ENCODE peak calls at places on chromosomes 4 and X, in five cellular contexts. H is adrenal gland; B is dorsolateral prefrontal cortex; U is naive thymus-derived CD4-positive, alpha-beta T cell; Q is AG04450. J is an unnamed sample.

GRCh38 chrX:84188320-84188834 is 378 bp upstream of the RPS6KA6 start:
- DNase-seq in B (peak), H (peak), U (no peak), Q (peak), J (no peak)

GRCh38 chrX:9670136-9670905 is 95.3 kb downstream of the GPR143 start:
- DNase-seq in B (no peak), U (no peak), Q (no peak), H (no peak), J (no peak)

GRCh38 chrX:24298191-24298590 is 15.7 kb downstream of the SUPT20HL2 start:
- DNase-seq in U (no peak), Q (no peak), B (no peak), H (no peak), J (no peak)

GRCh38 chr4:59904331-59904730 is 1295.8 kb upstream of the ADGRL3 start:
- DNase-seq in U (no peak), Q (no peak), H (no peak), B (no peak), J (no peak)

GRCh38 chr4:2843909-2844584 is 403 bp downstream of the ADD1 start:
- DNase-seq in H (peak), U (no peak), Q (no peak), B (no peak), J (no peak)

GRCh38 chrX:9476810-9477575 is 12.1 kb downstream of the TBL1X start:
- DNase-seq in H (no peak), Q (no peak), B (no peak), U (no peak), J (no peak)

GRCh38 chrX:68894142-68894512 is 65.3 kb downstream of the EFNB1 start:
- DNase-seq in U (peak), B (no peak), H (no peak), Q (no peak), J (no peak)

GRCh38 chr4:82851902-82852750 is 38.8 kb downstream of the SEC31A start:
- DNase-seq in U (peak), B (no peak), H (no peak), Q (no peak), J (peak)

GRCh38 chrX:101287402-101287801 is 3.7 kb downstream of the TAF7L start:
- DNase-seq in Q (peak), H (no peak), U (peak), B (no peak), J (peak)

GRCh38 chr4:15238720-15239119 is 189.1 kb upstream of the C1QTNF7 start:
- DNase-seq in B (no peak), H (peak), U (peak), Q (no peak), J (no peak)

GRCh38 chrX:397575-397974 is 10.9 kb upstream of the PPP2R3B start:
- DNase-seq in Q (no peak), U (no peak), B (no peak), H (no peak), J (no peak)

GRCh38 chr4:7549866-7550265 is 115.1 kb upstream of the PSAPL1 start:
- DNase-seq in H (no peak), B (no peak), U (no peak), Q (no peak), J (no peak)

GRCh38 chr4:140020457-140021361 is 133.3 kb downstream of the MAML3 start:
- DNase-seq in U (no peak), Q (no peak), H (no peak), B (no peak), J (no peak)

GRCh38 chr4:3307060-3307459 is 14.2 kb downstream of the RGS12 start:
- DNase-seq in Q (no peak), U (no peak), H (peak), B (peak), J (no peak)

GRCh38 chr4:45453258-45453841 is 670.5 kb downstream of the GABRG1 start:
- DNase-seq in B (no peak), Q (no peak), H (no peak), U (no peak), J (peak)

GRCh38 chrX:139052461-139052860 is 340.9 kb upstream of the FGF13 start:
- DNase-seq in Q (no peak), U (no peak), B (no peak), H (no peak), J (no peak)

GRCh38 chr4:82346126-82346525 is 27.7 kb downstream of the HNRNPD start:
- DNase-seq in B (no peak), U (no peak), H (no peak), Q (no peak), J (no peak)

GRCh38 chrX:69501433-69501832 is 2.7 kb upstream of the NALF2 start:
- DNase-seq in U (no peak), H (no peak), B (no peak), Q (no peak), J (peak)

DNA sequence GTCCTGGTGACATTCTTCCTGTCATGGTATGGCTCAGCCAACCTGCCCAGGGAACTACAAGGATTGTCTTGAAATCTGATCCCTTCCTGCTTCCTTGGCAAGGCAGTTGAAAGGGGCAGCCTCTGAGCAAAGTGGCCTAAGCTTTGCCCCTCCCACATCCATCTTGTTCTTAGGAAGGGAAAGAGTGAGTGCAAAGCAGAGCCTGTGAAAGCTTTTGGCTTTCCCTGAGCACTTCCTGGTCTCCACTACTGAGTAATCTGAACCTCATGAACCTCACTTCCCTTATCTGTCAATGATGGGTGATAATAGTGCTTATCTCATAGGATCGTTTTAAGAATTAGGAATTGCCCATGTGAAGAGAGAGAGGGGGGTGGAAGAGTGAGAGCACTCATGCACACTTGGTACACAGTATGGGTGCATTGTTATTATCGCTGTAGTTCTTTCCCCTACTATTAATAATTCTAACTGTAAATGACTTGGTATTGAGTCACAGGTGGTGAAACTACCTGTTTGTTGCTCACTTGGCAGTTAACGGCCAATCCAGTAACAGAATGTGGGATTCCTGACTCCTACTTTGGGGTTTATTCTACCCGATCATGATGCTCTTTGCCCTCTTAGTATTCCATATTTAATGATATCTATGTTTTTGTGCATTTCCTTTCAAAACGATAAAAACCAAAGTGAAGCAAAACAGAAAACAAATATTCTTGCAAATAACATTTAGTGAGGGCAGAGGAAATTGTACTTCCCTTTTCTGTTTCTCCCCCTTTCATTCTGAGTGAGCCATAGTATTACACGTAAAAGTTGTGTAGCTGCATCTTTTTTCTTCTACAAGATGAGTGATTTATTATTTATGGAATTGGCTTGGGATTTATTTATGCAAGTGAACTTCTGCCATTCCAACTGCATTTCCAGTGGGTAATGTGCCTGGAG is 109.6 kb downstream of the AFF2 start:
- DNase-seq in U (no peak), H (no peak), B (no peak), Q (no peak), J (no peak)
- H3K4me3 ChIP-seq in U (no peak), H (no peak), B (no peak), Q (no peak), J (no peak)

GRCh38 chr4:66045913-66046312 is 375.6 kb upstream of the EPHA5 start:
- DNase-seq in B (no peak), U (no peak), H (no peak), Q (no peak), J (no peak)

GRCh38 chr4:66052426-66052825 is 382.1 kb upstream of the EPHA5 start:
- DNase-seq in H (no peak), B (no peak), Q (no peak), U (no peak), J (no peak)

GRCh38 chr4:66048861-66049260 is 378.6 kb upstream of the EPHA5 start:
- DNase-seq in H (no peak), U (no peak), B (no peak), Q (no peak), J (no peak)
- H3K4me3 ChIP-seq in H (no peak), U (no peak), B (no peak), Q (no peak), J (no peak)

DNA sequence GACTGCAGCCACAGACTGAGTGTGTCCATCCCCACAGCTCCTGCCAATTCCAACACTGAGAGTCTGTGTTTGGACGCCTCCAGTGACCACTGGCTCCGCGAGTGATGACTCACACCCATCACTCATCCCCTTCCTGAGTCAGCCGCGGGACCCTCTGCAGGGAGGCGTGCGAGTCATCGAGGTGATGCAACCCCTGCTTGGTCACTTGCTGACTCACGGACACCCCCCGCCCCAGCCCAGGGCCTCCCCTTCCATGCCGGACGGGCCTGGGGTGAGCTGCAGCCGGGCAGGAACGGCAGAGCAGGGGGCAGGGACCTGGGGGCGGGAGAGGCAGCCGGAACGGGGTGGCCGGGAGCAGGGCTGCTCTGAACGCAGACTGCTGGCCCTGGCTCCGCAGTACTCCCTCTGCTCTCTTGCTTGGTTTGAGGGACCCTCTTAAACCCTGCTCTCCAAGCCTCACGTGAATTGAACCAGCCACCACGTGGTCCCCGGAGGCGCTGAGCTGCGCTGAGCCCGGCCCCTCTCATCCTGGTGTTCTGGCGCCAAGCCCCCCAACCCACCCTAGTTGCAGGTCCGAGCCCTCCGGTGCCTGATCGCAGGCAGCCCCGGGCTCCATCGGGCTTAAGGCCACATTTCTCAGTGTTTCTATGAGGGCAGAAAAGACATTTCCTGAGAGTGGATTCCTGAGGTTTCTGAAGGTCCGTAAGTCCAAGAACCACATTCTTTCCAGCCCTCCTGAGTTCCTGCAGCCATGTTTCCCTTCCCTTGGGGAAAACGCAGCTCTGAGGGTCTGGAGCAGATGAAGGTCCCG is 32.4 kb downstream of the FGFRL1 start:
- DNase-seq in B (peak), U (no peak), H (peak), Q (peak), J (no peak)
- H3K4me3 ChIP-seq in B (peak), U (no peak), H (no peak), Q (no peak), J (no peak)

GRCh38 chrX:78330068-78330467 is 2.7 kb upstream of the CYSLTR1 start:
- DNase-seq in U (no peak), B (no peak), Q (no peak), H (no peak), J (no peak)

GRCh38 chrX:78330540-78330939 is 3.1 kb upstream of the CYSLTR1 start:
- DNase-seq in Q (no peak), U (no peak), H (no peak), B (no peak), J (no peak)

GRCh38 chrX:78331708-78332107 is 4.3 kb upstream of the CYSLTR1 start:
- DNase-seq in Q (no peak), H (no peak), U (no peak), B (no peak), J (peak)

GRCh38 chrX:78327370-78328048 is at the start of gene CYSLTR1:
- DNase-seq in H (peak), B (no peak), U (no peak), Q (no peak), J (no peak)

DNA sequence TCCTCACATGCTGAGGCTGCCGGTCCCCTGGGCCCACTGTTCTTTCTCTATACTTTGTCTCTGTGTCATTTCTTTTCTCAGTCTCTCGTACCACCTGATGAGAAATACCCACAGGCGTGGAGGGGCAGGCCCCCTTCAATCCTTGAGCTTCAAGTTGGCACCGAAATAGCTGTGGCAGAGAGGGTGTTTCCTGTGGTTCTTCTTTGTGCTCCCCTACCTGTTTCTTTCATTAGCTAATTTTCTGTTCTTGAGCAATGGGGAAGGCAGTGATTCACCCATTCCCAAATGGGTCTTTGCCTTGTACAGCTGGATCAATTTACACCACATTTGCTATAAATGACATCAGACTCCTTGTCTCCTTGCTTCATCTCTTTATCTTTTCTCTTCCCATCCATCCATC is 2.1 kb upstream of the CYSLTR1 start:
- DNase-seq in H (no peak), Q (no peak), U (peak), B (no peak), J (no peak)
- H3K4me3 ChIP-seq in H (no peak), Q (no peak), U (peak), B (no peak), J (no peak)

J was measured in Jurkat, Clone E6-1.